ENCODE peak calls at places on chromosomes 6 and 20, in five cellular contexts. L is GM04503, S is GM12891, T is left lobe of liver, F is A172. Z is an unnamed sample.
A peak's percentile ranks its signal among the peaks of the same experiment; 100 is the strongest.

GRCh38 chr6:44494011-44494501 is 106.5 kb downstream of the CDC5L start:
- DNase-seq in F (peak; percentile 67), L (no peak), S (no peak), T (peak; percentile 28), Z (peak; percentile 15)

GRCh38 chr20:2379511-2380229 is 1.0 kb upstream of the TGM6 start:
- DNase-seq in S (no peak), T (no peak), F (peak; percentile 36), L (no peak), Z (no peak)

GRCh38 chr20:35478804-35479472 is 23.5 kb downstream of the CEP250 start:
- DNase-seq in S (peak; percentile 34), L (no peak), T (no peak), F (no peak), Z (no peak)

GRCh38 chr6:43150051-43150751 is 20.9 kb upstream of the SRF start:
- DNase-seq in F (no peak), S (no peak), L (no peak), T (peak; percentile 85), Z (no peak)

GRCh38 chr6:79601020-79601609 is 30.0 kb upstream of the SH3BGRL2 start:
- DNase-seq in T (no peak), L (peak; percentile 10), S (no peak), F (peak; percentile 72), Z (peak; percentile 44)

GRCh38 chr6:125787791-125788190 is 3.0 kb upstream of the NCOA7 start:
- DNase-seq in T (no peak), L (no peak), F (peak; percentile 21), S (no peak), Z (no peak)

GRCh38 chr20:62875419-62876355 is 14.1 kb upstream of the TCFL5 start:
- DNase-seq in L (peak; percentile 43), T (peak; percentile 75), S (no peak), F (peak; percentile 91), Z (peak; percentile 32)

GRCh38 chr6:166637806-166638458 is 10.9 kb upstream of the RPS6KA2 start:
- DNase-seq in L (no peak), T (no peak), F (no peak), S (no peak), Z (no peak)

GRCh38 chr6:16712250-16712930 is 48.9 kb downstream of the ATXN1 start:
- DNase-seq in S (no peak), F (peak; percentile 40), L (no peak), T (no peak), Z (no peak)

GRCh38 chr6:116682334-116682712 is 1.3 kb downstream of the KPNA5 start:
- DNase-seq in F (peak; percentile 50), S (no peak), T (no peak), L (peak; percentile 22), Z (no peak)

GRCh38 chr6:146905313-146905712 is 298.9 kb upstream of the STXBP5 start:
- DNase-seq in F (peak; percentile 82), L (peak; percentile 60), T (no peak), S (no peak), Z (no peak)

GRCh38 chr6:3228046-3228671 is 706 bp upstream of the TUBB2B start:
- DNase-seq in F (no peak), T (no peak), S (no peak), L (no peak), Z (no peak)

GRCh38 chr20:11229772-11230171 is 556.0 kb upstream of the JAG1 start:
- DNase-seq in T (no peak), L (peak; percentile 90), S (no peak), F (peak; percentile 91), Z (peak; percentile 88)

GRCh38 chr6:13188306-13188705 is 140.0 kb downstream of the TBC1D7 start:
- DNase-seq in F (no peak), S (no peak), T (no peak), L (no peak), Z (no peak)

GRCh38 chr20:31781945-31782344 is 37.2 kb upstream of the MYLK2 start:
- DNase-seq in L (no peak), F (no peak), T (no peak), S (no peak), Z (no peak)

GRCh38 chr6:1023229-1023628 is 288.7 kb upstream of the FOXQ1 start:
- DNase-seq in S (no peak), T (no peak), F (no peak), L (no peak), Z (no peak)

GRCh38 chr6:33142501-33142900 is 49.8 kb downstream of the COL11A2 start:
- DNase-seq in T (no peak), S (no peak), F (no peak), L (no peak), Z (no peak)

GRCh38 chr6:111792914-111793700 is 80.1 kb downstream of the FYN start:
- DNase-seq in L (no peak), T (no peak), F (no peak), S (no peak), Z (no peak)

GRCh38 chr20:58870293-58871014 is 17.9 kb downstream of the GNAS start:
- DNase-seq in L (no peak), T (peak; percentile 76), S (no peak), F (peak; percentile 61), Z (no peak)

GRCh38 chr6:163955131-163955530 is 540.6 kb downstream of the QKI start:
- DNase-seq in T (no peak), F (peak; percentile 22), S (no peak), L (peak; percentile 88), Z (peak; percentile 38)

GRCh38 chr6:20211037-20211940 is 980 bp downstream of the MBOAT1 start:
- DNase-seq in T (no peak), L (peak; percentile 12), F (peak; percentile 54), S (no peak), Z (no peak)

GRCh38 chr6:106490030-106490429 is 129.5 kb downstream of the CRYBG1 start:
- DNase-seq in S (no peak), L (no peak), F (no peak), T (no peak), Z (no peak)

GRCh38 chr6:13762648-13763441 is 51.2 kb upstream of the RANBP9 start:
- DNase-seq in F (no peak), S (no peak), L (peak; percentile 96), T (no peak), Z (peak; percentile 81)

GRCh38 chr20:53786071-53786444 is 192.4 kb upstream of the ZNF217 start:
- DNase-seq in T (no peak), S (no peak), F (no peak), L (no peak), Z (no peak)

GRCh38 chr6:106799008-106799952 is 169.9 kb downstream of the QRSL1 start:
- DNase-seq in T (peak; percentile 60), S (no peak), F (peak; percentile 84), L (no peak), Z (peak; percentile 1)

GRCh38 chr6:144675231-144675861 is 390.2 kb downstream of the UTRN start:
- DNase-seq in T (no peak), F (no peak), L (no peak), S (no peak), Z (no peak)

GRCh38 chr6:112304680-112305079 is 42.5 kb upstream of the RFPL4B start:
- DNase-seq in L (no peak), T (no peak), F (no peak), S (no peak), Z (peak; percentile 61)

GRCh38 chr6:130862370-130862769 is 35.2 kb downstream of the SMLR1 start:
- DNase-seq in F (no peak), S (no peak), L (no peak), T (no peak), Z (no peak)

GRCh38 chr6:150204705-150205472 is 62.0 kb downstream of the PPP1R14C start:
- DNase-seq in L (no peak), F (no peak), S (no peak), T (no peak), Z (no peak)

GRCh38 chr20:32582659-32583580 is 2.2 kb downstream of the NOL4L start:
- DNase-seq in S (no peak), T (no peak), F (no peak), L (no peak), Z (no peak)

GRCh38 chr6:108996208-108996607 is 98.4 kb downstream of the SESN1 start:
- DNase-seq in T (no peak), L (no peak), F (no peak), S (no peak), Z (no peak)

GRCh38 chr6:144415835-144416237 is 130.7 kb downstream of the UTRN start:
- DNase-seq in F (peak; percentile 32), L (no peak), S (no peak), T (no peak), Z (peak; percentile 30)

GRCh38 chr6:104633125-104633524 is 226.6 kb downstream of the HACE1 start:
- DNase-seq in T (no peak), S (no peak), F (peak; percentile 38), L (no peak), Z (no peak)

GRCh38 chr20:46811328-46812084 is 83.1 kb upstream of the EYA2 start:
- DNase-seq in L (no peak), F (no peak), T (no peak), S (no peak), Z (no peak)

GRCh38 chr20:40676466-40676865 is 12.6 kb downstream of the MAFB start:
- DNase-seq in T (no peak), S (no peak), F (no peak), L (no peak), Z (no peak)

GRCh38 chr20:41619360-41620115 is 1.4 kb upstream of the CHD6 start:
- DNase-seq in F (no peak), L (no peak), S (no peak), T (no peak), Z (no peak)

GRCh38 chr6:140051521-140052455 is 677.3 kb upstream of the CITED2 start:
- DNase-seq in L (peak; percentile 99), S (no peak), T (no peak), F (peak; percentile 93), Z (peak; percentile 88)